ENCODE peak calls at places on chromosomes 5 and 9, in four cellular contexts. R is GM23248, H is prostate gland, E is uterus. D is an unnamed sample.

GRCh38 chr5:163916376-163916775 is 411.0 kb downstream of the MAT2B start:
- DNase-seq in E (no peak), H (no peak), R (no peak), D (peak; percentile 49)

GRCh38 chr9:27005491-27005890 is at the start of gene LRRC19:
- DNase-seq in E (no peak), H (no peak), R (no peak), D (no peak)

GRCh38 chr5:171736976-171737848 is 48.4 kb upstream of the SMIM23 start:
- DNase-seq in H (no peak), R (peak; percentile 23), E (peak; percentile 51), D (peak; percentile 54)

GRCh38 chr9:4272141-4272540 is 27.7 kb downstream of the GLIS3 start:
- DNase-seq in E (no peak), H (no peak), R (no peak), D (no peak)

GRCh38 chr5:175387144-175387543 is 56.8 kb downstream of the DRD1 start:
- DNase-seq in H (no peak), E (no peak), R (no peak), D (no peak)

GRCh38 chr5:158590936-158591863 is 508.5 kb downstream of the EBF1 start:
- DNase-seq in H (peak; percentile 10), E (peak; percentile 19), R (peak; percentile 52), D (no peak)

GRCh38 chr9:121776009-121776738 is 124.7 kb downstream of the DAB2IP start:
- DNase-seq in R (no peak), H (no peak), E (peak; percentile 11), D (peak; percentile 19)

GRCh38 chr9:91842358-91842757 is 107.7 kb downstream of the ROR2 start:
- DNase-seq in R (no peak), E (no peak), H (no peak), D (no peak)

GRCh38 chr9:14348241-14349140 is 34.5 kb upstream of the NFIB start:
- DNase-seq in H (no peak), R (peak; percentile 54), E (no peak), D (peak; percentile 53)

GRCh38 chr9:89768650-89769071 is 163.8 kb downstream of the GADD45G start:
- DNase-seq in R (no peak), H (no peak), E (peak; percentile 60), D (no peak)
- H3K4me3 ChIP-seq in R (no peak overlapping the region), H (no peak overlapping the region), E (no peak overlapping the region), D (no peak overlapping the region)

GRCh38 chr9:128081052-128081451 is 13.0 kb downstream of the SLC25A25 start:
- DNase-seq in E (peak; percentile 78), H (no peak), R (peak; percentile 87), D (peak; percentile 43)

GRCh38 chr9:128078504-128079434 is 10.7 kb downstream of the SLC25A25 start:
- DNase-seq in H (peak; percentile 76), E (no peak), R (peak; percentile 48), D (no peak)

GRCh38 chr9:128080218-128080617 is 12.2 kb downstream of the SLC25A25 start:
- DNase-seq in E (no peak), R (no peak), H (no peak), D (no peak)

GRCh38 chr9:128084746-128085145 is 16.7 kb downstream of the SLC25A25 start:
- DNase-seq in R (peak; percentile 38), H (no peak), E (no peak), D (no peak)

GRCh38 chr9:128082173-128082572 is 14.1 kb downstream of the SLC25A25 start:
- DNase-seq in E (no peak), H (peak; percentile 42), R (peak; percentile 34), D (no peak)
- H3K27ac ChIP-seq in E (peak overlapping the region; percentile 99), H (peak overlapping the region; percentile 67), R (peak overlapping the region; percentile 86), D (peak overlapping the region; percentile 76)

DNA sequence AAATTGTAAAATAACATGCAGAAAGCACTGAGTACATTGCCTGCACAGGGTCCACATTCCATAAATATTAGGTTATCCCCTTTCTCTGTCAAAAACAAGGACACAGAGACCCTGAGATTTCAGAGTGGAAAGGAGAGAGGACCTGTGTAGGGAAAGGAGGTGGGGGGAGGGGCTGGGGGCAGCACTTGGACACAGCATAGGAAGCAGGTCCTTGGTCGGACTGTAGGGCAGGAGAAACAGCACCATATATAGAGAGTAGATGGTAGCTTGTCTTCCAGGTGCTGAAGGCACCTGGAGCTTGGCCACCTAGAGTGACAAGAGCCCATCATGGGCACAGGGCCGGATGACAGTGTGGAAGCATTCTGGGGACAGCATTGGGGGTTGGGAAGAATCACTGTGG is 2.4 kb downstream of the TPM2 start:
- DNase-seq in H (no peak), R (no peak), E (no peak), D (no peak)
- H3K4me3 ChIP-seq in H (peak overlapping the region; percentile 76), R (peak overlapping the region; percentile 98), E (peak overlapping the region; percentile 71), D (peak overlapping the region; percentile 64)

GRCh38 chr9:135887585-135888050 is 19.7 kb downstream of the CAMSAP1 start:
- DNase-seq in E (no peak), R (no peak), H (no peak), D (peak; percentile 59)
- H3K27ac ChIP-seq in E (no peak overlapping the region), R (no peak overlapping the region), H (no peak overlapping the region), D (peak overlapping the region; percentile 13)

GRCh38 chr9:126532951-126533910 is 80.5 kb upstream of the LMX1B start:
- DNase-seq in E (no peak), H (no peak), R (no peak), D (no peak)

GRCh38 chr9:126536131-126536530 is 77.6 kb upstream of the LMX1B start:
- DNase-seq in R (no peak), E (no peak), H (no peak), D (no peak)

GRCh38 chr9:126533911-126534300 is 79.8 kb upstream of the LMX1B start:
- DNase-seq in H (no peak), R (no peak), E (no peak), D (no peak)

GRCh38 chr9:126532489-126532888 is 81.2 kb upstream of the LMX1B start:
- DNase-seq in R (no peak), H (no peak), E (no peak), D (no peak)

DNA sequence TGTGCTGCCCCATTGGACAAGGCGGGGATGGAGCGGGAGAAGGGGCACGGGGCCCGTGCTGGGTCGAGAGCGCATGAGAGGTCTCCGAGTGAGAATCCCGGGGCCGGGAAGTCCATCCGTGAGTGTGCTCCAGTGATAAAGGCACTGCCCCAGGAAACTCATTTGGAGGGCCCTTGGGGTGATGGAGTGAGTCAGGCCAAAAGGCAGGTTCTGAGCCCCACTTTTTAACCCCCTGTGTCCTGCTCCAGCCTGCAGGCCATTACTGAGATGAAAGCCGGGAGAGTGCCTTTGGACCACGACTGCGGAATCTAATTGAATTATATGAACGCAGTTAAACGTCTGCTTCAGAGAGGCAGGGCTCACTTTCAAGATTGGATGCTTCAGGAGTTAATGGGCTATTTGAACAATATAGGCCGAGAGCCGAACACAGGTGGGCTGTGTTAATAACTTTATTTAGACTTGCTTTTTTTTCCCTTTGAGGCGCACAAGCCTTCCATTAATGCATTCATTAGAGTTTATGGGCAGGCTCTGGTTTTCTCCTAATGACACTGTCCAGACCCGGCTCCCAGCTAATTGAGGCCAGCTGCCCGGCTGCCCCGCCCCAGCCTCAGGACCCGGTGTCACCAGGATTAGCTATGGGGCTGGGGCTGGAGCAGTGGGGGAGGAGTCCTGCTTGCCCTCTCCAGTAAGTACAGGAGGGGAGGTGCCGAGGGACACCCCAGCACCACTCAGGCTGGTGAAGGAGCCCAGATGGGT is 79.1 kb upstream of the LMX1B start:
- DNase-seq in R (no peak), E (no peak), H (no peak), D (no peak)
- H3K4me3 ChIP-seq in R (no peak overlapping the region), E (no peak overlapping the region), H (no peak overlapping the region), D (no peak overlapping the region)

DNA sequence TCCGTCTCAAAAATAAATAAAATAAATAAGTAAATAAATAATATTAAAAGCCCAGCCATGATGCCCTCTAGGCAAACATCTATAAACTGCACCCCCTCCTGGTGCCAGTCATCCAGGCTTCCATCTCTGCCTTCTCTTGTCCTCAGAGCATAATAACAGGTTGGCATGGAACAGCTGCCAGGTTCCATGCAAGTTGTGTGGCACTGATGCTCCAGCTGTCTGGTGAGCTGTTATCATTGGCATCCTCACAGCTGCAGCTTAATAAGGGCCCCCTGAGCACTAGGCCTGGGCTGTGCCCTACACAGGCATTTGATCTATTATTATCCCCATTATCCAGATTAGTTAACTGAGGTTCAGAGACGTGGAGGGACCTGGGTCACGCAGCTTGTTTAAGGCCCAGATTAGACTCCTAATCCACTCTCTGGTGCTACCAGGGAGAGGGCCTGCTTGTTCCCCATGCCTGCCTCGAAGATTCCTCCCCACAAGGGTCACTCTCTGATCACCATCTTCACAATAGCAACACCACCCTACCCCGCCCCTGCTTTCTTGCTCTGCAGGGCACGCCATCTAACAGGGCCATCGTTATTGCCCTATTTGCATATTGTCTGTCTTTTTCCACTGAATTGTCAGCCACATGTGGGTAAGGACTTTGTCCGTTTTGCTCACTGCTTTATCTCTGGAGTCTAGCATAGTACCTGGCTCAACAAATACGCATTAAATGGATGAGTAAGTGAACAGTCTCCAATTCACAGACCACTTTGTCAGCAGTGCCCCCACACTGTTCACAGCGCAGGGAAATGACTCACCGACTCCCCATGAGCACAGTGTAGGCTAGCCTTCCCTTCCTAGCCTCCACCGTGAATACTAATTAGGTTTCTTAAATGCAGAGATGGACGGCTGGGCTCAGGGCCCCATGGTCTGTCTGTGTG is 1.5 kb upstream of the DNM1 start:
- DNase-seq in E (no peak), H (no peak), R (peak; percentile 62), D (no peak)
- H3K27ac ChIP-seq in E (no peak overlapping the region), H (no peak overlapping the region), R (peak overlapping the region; percentile 21), D (no peak overlapping the region)

GRCh38 chr5:139293199-139293503 is 389 bp upstream of the MATR3 start:
- DNase-seq in R (no peak), H (no peak), E (no peak), D (no peak)
- H3K4me3 ChIP-seq in R (peak overlapping the region; percentile 92), H (peak overlapping the region; percentile 74), E (peak overlapping the region; percentile 94), D (peak overlapping the region; percentile 4)

GRCh38 chr9:123090198-123090896 is 56.9 kb downstream of the GPR21 start:
- DNase-seq in E (no peak), H (no peak), R (no peak), D (no peak)

GRCh38 chr9:123085916-123086315 is 52.4 kb downstream of the GPR21 start:
- DNase-seq in R (no peak), H (no peak), E (no peak), D (no peak)

GRCh38 chr9:123089040-123089439 is 55.6 kb downstream of the GPR21 start:
- DNase-seq in H (no peak), E (no peak), R (no peak), D (no peak)

GRCh38 chr9:123089790-123090189 is 56.3 kb downstream of the GPR21 start:
- DNase-seq in R (no peak), E (no peak), H (no peak), D (no peak)

GRCh38 chr9:123087359-123087888 is 54.0 kb downstream of the GPR21 start:
- DNase-seq in H (no peak), E (no peak), R (no peak), D (no peak)
- H3K27ac ChIP-seq in H (no peak overlapping the region), E (no peak overlapping the region), R (no peak overlapping the region), D (no peak overlapping the region)

DNA sequence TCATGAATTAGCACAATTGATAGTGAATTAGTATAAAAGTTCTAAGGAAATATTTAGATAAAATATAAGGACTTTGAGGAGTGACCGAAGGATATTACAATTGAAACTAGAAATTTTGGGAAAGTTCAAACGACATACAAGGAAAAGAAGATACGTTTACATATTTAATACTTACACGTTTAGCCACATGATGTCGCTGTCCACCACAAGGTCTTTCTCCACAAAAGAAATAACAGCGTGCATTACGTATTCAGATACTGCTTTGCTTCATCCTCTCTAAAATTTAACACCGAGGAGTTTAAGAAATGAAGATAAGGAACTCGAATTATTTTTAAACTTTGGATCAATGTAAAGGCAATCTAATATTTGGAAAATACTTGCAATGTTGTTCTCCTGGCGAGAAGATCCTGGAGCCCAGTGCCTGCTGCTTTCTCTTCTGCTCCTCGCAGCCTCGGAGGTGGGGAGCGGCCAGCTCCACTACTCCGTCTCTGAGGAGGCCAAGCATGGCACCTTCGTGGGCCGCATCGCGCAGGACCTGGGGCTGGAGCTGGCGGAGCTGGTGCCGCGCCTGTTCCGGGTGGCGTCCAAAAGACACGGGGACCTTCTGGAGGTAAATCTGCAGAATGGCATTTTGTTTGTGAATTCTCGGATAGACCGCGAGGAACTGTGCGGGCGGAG is at the start of gene PCDHA3:
- DNase-seq in H (no peak), E (no peak), R (peak; percentile 33), D (no peak)
- H3K4me3 ChIP-seq in H (no peak within 1 kb of the TSS), E (peak within 1 kb of the TSS; percentile 2), R (peak within 1 kb of the TSS; percentile 42), D (peak within 1 kb of the TSS; percentile 38)